ENCODE peak calls at places on chromosome 21, in eight cellular contexts. P is GM23338, U is stomach, Y is endothelial cell of umbilical vein, M is HL-60, I is HCT116, H is K562, Q is SK-N-SH. R is an unnamed sample.

GRCh38 chr21:42737969-42738590 is 84.7 kb downstream of the PDE9A start:
- DNase-seq in P (no peak), U (peak; percentile 72), Y (peak; percentile 25), M (peak; percentile 79), I (no peak), H (no peak), Q (no peak), R (peak; percentile 78)

GRCh38 chr21:31683029-31683428 is 23.5 kb downstream of the SOD1 start:
- DNase-seq in P (no peak), U (no peak), Y (no peak), M (no peak), I (no peak), H (no peak), Q (no peak), R (no peak)

GRCh38 chr21:39961251-39961650 is 94.0 kb downstream of the PCP4 start:
- DNase-seq in P (no peak), U (no peak), Y (no peak), M (no peak), I (no peak), H (no peak), Q (no peak), R (no peak)

GRCh38 chr21:23162213-23162946 is 2164.2 kb downstream of the NCAM2 start:
- DNase-seq in P (no peak), U (no peak), Y (peak; percentile 94), M (no peak), I (no peak), H (no peak), Q (no peak), R (no peak)

GRCh38 chr21:41796476-41797080 is 29.7 kb upstream of the RIPK4 start:
- DNase-seq in P (no peak), U (no peak), Y (no peak), M (no peak), I (no peak), H (no peak), Q (no peak), R (no peak)

GRCh38 chr21:42401164-42401563 is 2.5 kb upstream of the UBASH3A start:
- DNase-seq in P (no peak), U (no peak), Y (no peak), M (no peak), I (no peak), H (no peak), Q (no peak), R (no peak)

GRCh38 chr21:25324666-25325065 is 282.6 kb downstream of the MRPL39 start:
- DNase-seq in P (no peak), U (no peak), Y (no peak), M (no peak), I (no peak), H (no peak), Q (no peak), R (no peak)

GRCh38 chr21:35981514-35982070 is 78.7 kb downstream of the SETD4 start:
- DNase-seq in P (no peak), U (no peak), Y (no peak), M (no peak), I (no peak), H (no peak), Q (no peak), R (no peak)

GRCh38 chr21:32096411-32096810 is 182.4 kb downstream of the MIS18A start:
- DNase-seq in P (peak; percentile 82), U (no peak), Y (peak; percentile 17), M (peak; percentile 18), I (peak; percentile 28), H (peak; percentile 54), Q (peak; percentile 56), R (no peak)

GRCh38 chr21:21688877-21689276 is 690.7 kb downstream of the NCAM2 start:
- DNase-seq in P (peak; percentile 80), U (no peak), Y (no peak), M (no peak), I (no peak), H (peak; percentile 23), Q (peak; percentile 5), R (no peak)

GRCh38 chr21:31254131-31254530 is 89.9 kb downstream of the TIAM1 start:
- DNase-seq in P (no peak), U (no peak), Y (no peak), M (no peak), I (no peak), H (no peak), Q (no peak), R (no peak)

GRCh38 chr21:33071878-33072306 is 2.0 kb downstream of the OLIG1 start:
- DNase-seq in P (peak; percentile 60), U (no peak), Y (peak; percentile 32), M (peak; percentile 24), I (no peak), H (no peak), Q (no peak), R (no peak)

GRCh38 chr21:42319368-42319767 is 4.2 kb upstream of the TFF3 start:
- DNase-seq in P (no peak), U (no peak), Y (no peak), M (peak; percentile 91), I (no peak), H (no peak), Q (no peak), R (no peak)

GRCh38 chr21:35984654-35985366 is 75.5 kb downstream of the SETD4 start:
- DNase-seq in P (peak; percentile 45), U (no peak), Y (no peak), M (no peak), I (no peak), H (no peak), Q (no peak), R (no peak)

GRCh38 chr21:42097860-42098259 is 26.7 kb downstream of the UMODL1 start:
- DNase-seq in P (no peak), U (peak; percentile 51), Y (peak; percentile 97), M (peak; percentile 43), I (peak; percentile 66), H (peak; percentile 16), Q (no peak), R (peak; percentile 74)

GRCh38 chr21:20108976-20109375 is 889.2 kb upstream of the NCAM2 start:
- DNase-seq in P (no peak), U (no peak), Y (no peak), M (no peak), I (no peak), H (no peak), Q (no peak), R (no peak)

DNA sequence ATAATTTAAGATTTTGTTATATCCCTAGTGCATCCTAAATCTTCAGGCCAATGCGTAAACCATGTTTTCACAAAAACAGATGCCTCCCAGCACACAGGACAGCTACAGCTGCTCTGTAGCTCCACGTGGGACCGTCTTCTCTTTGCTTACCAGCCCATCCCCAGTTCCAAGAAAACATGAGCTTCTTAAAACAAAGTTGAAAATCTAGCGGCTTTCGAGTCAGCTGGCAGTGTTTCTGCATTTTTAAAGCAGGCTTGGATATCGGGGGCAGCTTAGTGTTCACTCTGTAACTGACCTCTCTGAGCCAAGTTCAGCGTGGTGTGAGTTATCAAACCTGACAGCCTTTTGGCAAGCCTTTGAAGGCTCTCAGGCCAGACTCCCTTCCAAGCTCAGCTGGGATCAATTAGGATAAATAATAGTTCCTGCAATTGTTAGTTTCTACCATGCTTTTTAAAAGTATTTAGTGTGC is 881.5 kb downstream of the LTN1 start:
- DNase-seq in P (no peak), U (no peak), Y (peak; percentile 85), M (no peak), I (no peak), H (no peak), Q (peak; percentile 67), R (peak; percentile 39)
- H3K4me3 ChIP-seq in P (no peak overlapping the region), U (no peak overlapping the region), Y (no peak overlapping the region), M (no peak overlapping the region), I (no peak overlapping the region), H (no peak overlapping the region), Q (peak overlapping the region; percentile 9), R (no peak overlapping the region)

GRCh38 chr21:29168874-29169273 is 38.4 kb downstream of the MAP3K7CL start:
- DNase-seq in P (no peak), U (no peak), Y (no peak), M (no peak), I (peak; percentile 75), H (no peak), Q (no peak), R (no peak)
- TF ChIP-seq POLR2AphosphoS5 in P (no peak), U (peak; percentile 8), Y (no peak), M (no peak), I (no peak), H (no peak), Q (no peak), R (no peak)

GRCh38 chr21:37076087-37076486 is 3.0 kb downstream of the TTC3 start:
- DNase-seq in P (no peak), U (no peak), Y (no peak), M (no peak), I (no peak), H (no peak), Q (no peak), R (no peak)

GRCh38 chr21:37073417-37074194 is 552 bp downstream of the TTC3 start:
- DNase-seq in P (no peak), U (peak; percentile 53), Y (peak; percentile 52), M (peak; percentile 56), I (no peak), H (peak; percentile 73), Q (peak; percentile 61), R (peak; percentile 70)

GRCh38 chr21:37074195-37074510 is 1.1 kb downstream of the TTC3 start:
- DNase-seq in P (peak; percentile 17), U (no peak), Y (no peak), M (peak; percentile 12), I (no peak), H (peak; percentile 63), Q (peak; percentile 45), R (no peak)

GRCh38 chr21:37074546-37074945 is 1.5 kb downstream of the TTC3 start:
- DNase-seq in P (no peak), U (no peak), Y (no peak), M (no peak), I (no peak), H (peak; percentile 37), Q (no peak), R (no peak)

GRCh38 chr21:37075214-37075770 is 2.2 kb downstream of the TTC3 start:
- DNase-seq in P (no peak), U (no peak), Y (no peak), M (no peak), I (no peak), H (no peak), Q (no peak), R (no peak)
- H3K4me3 ChIP-seq in P (no peak overlapping the region), U (no peak overlapping the region), Y (no peak overlapping the region), M (no peak overlapping the region), I (no peak overlapping the region), H (no peak overlapping the region), Q (no peak overlapping the region), R (no peak overlapping the region)

GRCh38 chr21:16454371-16454770 is 724.6 kb downstream of the USP25 start:
- DNase-seq in P (peak; percentile 10), U (no peak), Y (peak; percentile 49), M (no peak), I (no peak), H (no peak), Q (no peak), R (no peak)

GRCh38 chr21:16457498-16457897 is 727.7 kb downstream of the USP25 start:
- DNase-seq in P (no peak), U (no peak), Y (no peak), M (no peak), I (no peak), H (no peak), Q (no peak), R (no peak)

GRCh38 chr21:16460936-16461335 is 731.2 kb downstream of the USP25 start:
- DNase-seq in P (peak; percentile 53), U (no peak), Y (no peak), M (peak; percentile 5), I (no peak), H (no peak), Q (no peak), R (no peak)

GRCh38 chr21:16455526-16455925 is 725.7 kb downstream of the USP25 start:
- DNase-seq in P (no peak), U (no peak), Y (no peak), M (no peak), I (no peak), H (no peak), Q (no peak), R (no peak)

GRCh38 chr21:16455978-16456377 is 726.2 kb downstream of the USP25 start:
- DNase-seq in P (peak; percentile 4), U (no peak), Y (no peak), M (no peak), I (no peak), H (no peak), Q (no peak), R (no peak)
- TF ChIP-seq POLR2AphosphoS5 in P (no peak), U (no peak), Y (no peak), M (no peak), I (no peak), H (no peak), Q (no peak), R (no peak)